ENCODE peak calls at places on chromosomes 12 and 14, in eight cellular contexts. X is LoVo; M is NCI-H524; W is A549; G is RPMI8226; F is activated naive CD4-positive, alpha-beta T cell treated with anti-CD3 and anti-CD28 coated beads, Interleukin-2, amount 10 ng/mL, durations not matched to agents 7 days and 5 days; K is stimulated activated CD8-positive, alpha-beta memory T cell treated with anti-CD3 and anti-CD28 coated beads, Interleukin-7, amount 100 ng/mL, for 24 hours; C is AG10803. V is an unnamed sample.

GRCh38 chr12:68587448-68587873 is 23.2 kb upstream of the RAP1B start:
- DNase-seq in X (no peak), M (no peak), W (no peak), G (no peak), F (peak), K (no peak), C (no peak), V (no peak)

GRCh38 chr12:68098939-68099338 is 60.6 kb downstream of the IFNG start:
- DNase-seq in X (no peak), M (no peak), W (no peak), G (no peak), F (no peak), K (no peak), C (no peak), V (no peak)

GRCh38 chr12:31594681-31595080 is 3.7 kb upstream of the DENND5B start:
- DNase-seq in X (no peak), M (no peak), W (peak), G (no peak), F (no peak), K (no peak), C (peak), V (no peak)

GRCh38 chr14:84409435-84409834 is 1120.5 kb upstream of the FLRT2 start:
- DNase-seq in X (no peak), M (no peak), W (no peak), G (no peak), F (no peak), K (no peak), C (no peak), V (no peak)

GRCh38 chr12:87274594-87275245 is 754.5 kb downstream of the C12orf50 start:
- DNase-seq in X (peak), M (no peak), W (peak), G (peak), F (no peak), K (no peak), C (no peak), V (peak)

GRCh38 chr12:54439521-54440255 is 20.6 kb upstream of the ITGA5 start:
- DNase-seq in X (peak), M (no peak), W (peak), G (peak), F (no peak), K (no peak), C (peak), V (no peak)

GRCh38 chr14:25041898-25042297 is 8.0 kb downstream of the STXBP6 start:
- DNase-seq in X (no peak), M (no peak), W (no peak), G (no peak), F (no peak), K (no peak), C (no peak), V (no peak)

GRCh38 chr14:104851896-104852663 is 13.0 kb upstream of the CEP170B start:
- DNase-seq in X (no peak), M (no peak), W (no peak), G (peak), F (no peak), K (no peak), C (no peak), V (no peak)

V was measured in Caco-2.